ENCODE peak calls at places on chromosomes 2 and 18, in ten cellular contexts. J is pancreas, B is MCF 10A, W is activated T-helper 1 cell treated with Interleukin-2 at 50 U/mL for 16 hours, D is AG09319, Y is fibroblast of lung, S is iris pigment epithelial cell, C is spleen, Z is BJ, G is NCI-H2081. R is an unnamed sample.

GRCh38 chr2:100730290-100730868 is 89.6 kb upstream of the NPAS2 start:
- DNase-seq in J (peak), B (peak), W (no peak), D (peak), Y (peak), S (peak), C (no peak), Z (no peak), G (no peak), R (no peak)

GRCh38 chr18:75638597-75639467 is 211.3 kb upstream of the SMIM21 start:
- DNase-seq in J (no peak), B (peak), W (no peak), D (no peak), Y (peak), S (no peak), C (no peak), Z (peak), G (no peak), R (no peak)

GRCh38 chr2:236571161-236571560 is 1.5 kb downstream of the ACKR3 start:
- DNase-seq in J (no peak), B (no peak), W (no peak), D (no peak), Y (no peak), S (no peak), C (no peak), Z (no peak), G (no peak), R (no peak)

GRCh38 chr18:34493099-34493544 is 217.0 kb upstream of the DTNA start:
- DNase-seq in J (peak), B (peak), W (no peak), D (no peak), Y (peak), S (peak), C (peak), Z (no peak), G (peak), R (no peak)

GRCh38 chr2:26649322-26649721 is 8.2 kb upstream of the CIB4 start:
- DNase-seq in J (no peak), B (no peak), W (no peak), D (no peak), Y (no peak), S (no peak), C (peak), Z (no peak), G (no peak), R (no peak)

GRCh38 chr2:143949121-143949848 is 570.6 kb downstream of the ZEB2 start:
- DNase-seq in J (no peak), B (no peak), W (no peak), D (no peak), Y (peak), S (peak), C (no peak), Z (no peak), G (no peak), R (no peak)

GRCh38 chr2:37780097-37780676 is 108.7 kb upstream of the CDC42EP3 start:
- DNase-seq in J (no peak), B (no peak), W (no peak), D (no peak), Y (no peak), S (peak), C (no peak), Z (no peak), G (no peak), R (no peak)

GRCh38 chr2:189819297-189819704 is 35.1 kb downstream of the PMS1 start:
- DNase-seq in J (no peak), B (no peak), W (no peak), D (peak), Y (peak), S (peak), C (no peak), Z (peak), G (no peak), R (no peak)

GRCh38 chr2:240983361-240983995 is 14.9 kb upstream of the SNED1 start:
- DNase-seq in J (peak), B (peak), W (peak), D (no peak), Y (peak), S (peak), C (peak), Z (no peak), G (peak), R (peak)

GRCh38 chr2:11867926-11868325 is 121.5 kb downstream of the LPIN1 start:
- DNase-seq in J (no peak), B (peak), W (no peak), D (no peak), Y (no peak), S (no peak), C (peak), Z (no peak), G (no peak), R (peak)

GRCh38 chr2:2939078-2939795 is 438.4 kb downstream of the EIPR1 start:
- DNase-seq in J (no peak), B (no peak), W (no peak), D (no peak), Y (no peak), S (no peak), C (no peak), Z (no peak), G (no peak), R (no peak)

GRCh38 chr2:46657042-46657504 is 177.7 kb downstream of the TMEM247 start:
- DNase-seq in J (no peak), B (peak), W (no peak), D (no peak), Y (peak), S (peak), C (no peak), Z (no peak), G (no peak), R (peak)

GRCh38 chr2:240308111-240308651 is 127.3 kb upstream of the GPC1 start:
- DNase-seq in J (no peak), B (no peak), W (no peak), D (no peak), Y (no peak), S (no peak), C (no peak), Z (no peak), G (no peak), R (no peak)

GRCh38 chr2:172096661-172097547 is 5.8 kb downstream of the DLX2 start:
- DNase-seq in J (no peak), B (peak), W (no peak), D (peak), Y (no peak), S (peak), C (no peak), Z (no peak), G (peak), R (no peak)

GRCh38 chr2:11534746-11535484 is 1.1 kb downstream of the GREB1 start:
- DNase-seq in J (no peak), B (no peak), W (no peak), D (no peak), Y (no peak), S (no peak), C (no peak), Z (no peak), G (no peak), R (peak)

GRCh38 chr2:165238295-165238694 is 919 bp upstream of the SCN2A start:
- DNase-seq in J (no peak), B (peak), W (no peak), D (no peak), Y (peak), S (peak), C (no peak), Z (no peak), G (no peak), R (peak)

GRCh38 chr18:41666251-41666650 is 288.8 kb upstream of the PIK3C3 start:
- DNase-seq in J (no peak), B (no peak), W (no peak), D (no peak), Y (no peak), S (peak), C (no peak), Z (no peak), G (no peak), R (no peak)

GRCh38 chr18:75530548-75531211 is 103.2 kb upstream of the SMIM21 start:
- DNase-seq in J (no peak), B (peak), W (no peak), D (no peak), Y (peak), S (no peak), C (no peak), Z (no peak), G (no peak), R (no peak)

GRCh38 chr2:160394153-160394552 is 99.5 kb downstream of the RBMS1 start:
- DNase-seq in J (no peak), B (no peak), W (no peak), D (no peak), Y (no peak), S (no peak), C (no peak), Z (no peak), G (no peak), R (no peak)

GRCh38 chr2:182642328-182642727 is 73.7 kb upstream of the DNAJC10 start:
- DNase-seq in J (no peak), B (peak), W (no peak), D (no peak), Y (peak), S (peak), C (peak), Z (no peak), G (peak), R (no peak)

GRCh38 chr2:239324456-239324855 is 76.4 kb downstream of the HDAC4 start:
- DNase-seq in J (no peak), B (no peak), W (no peak), D (no peak), Y (no peak), S (no peak), C (no peak), Z (no peak), G (no peak), R (no peak)

GRCh38 chr2:225512469-225512868 is 113.0 kb downstream of the NYAP2 start:
- DNase-seq in J (no peak), B (no peak), W (no peak), D (no peak), Y (no peak), S (no peak), C (no peak), Z (no peak), G (no peak), R (no peak)

GRCh38 chr2:24820598-24821432 is 27.6 kb downstream of the CENPO start:
- DNase-seq in J (no peak), B (no peak), W (no peak), D (no peak), Y (no peak), S (no peak), C (peak), Z (no peak), G (no peak), R (no peak)

GRCh38 chr2:37871453-37872191 is 53.5 kb upstream of the RMDN2 start:
- DNase-seq in J (no peak), B (peak), W (no peak), D (no peak), Y (peak), S (peak), C (no peak), Z (peak), G (no peak), R (no peak)

GRCh38 chr2:56676966-56677365 is 493.2 kb downstream of the CCDC85A start:
- DNase-seq in J (no peak), B (no peak), W (no peak), D (no peak), Y (no peak), S (no peak), C (no peak), Z (no peak), G (no peak), R (no peak)

GRCh38 chr2:3585239-3586109 is 9.4 kb upstream of the COLEC11 start:
- DNase-seq in J (no peak), B (no peak), W (no peak), D (peak), Y (peak), S (peak), C (no peak), Z (no peak), G (no peak), R (no peak)

GRCh38 chr18:14937271-14937670 is 189.3 kb downstream of the ANKRD30B start:
- DNase-seq in J (no peak), B (no peak), W (no peak), D (no peak), Y (no peak), S (no peak), C (no peak), Z (no peak), G (no peak), R (no peak)

GRCh38 chr18:12290086-12290485 is 18.0 kb upstream of the TUBB6 start:
- DNase-seq in J (no peak), B (no peak), W (no peak), D (no peak), Y (no peak), S (no peak), C (peak), Z (no peak), G (no peak), R (no peak)

GRCh38 chr2:108139521-108139920 is 100.2 kb upstream of the SULT1C3 start:
- DNase-seq in J (no peak), B (peak), W (no peak), D (no peak), Y (peak), S (peak), C (no peak), Z (no peak), G (no peak), R (peak)

GRCh38 chr2:162245737-162246136 is 2.5 kb upstream of the FAP start:
- DNase-seq in J (no peak), B (peak), W (no peak), D (no peak), Y (peak), S (peak), C (no peak), Z (peak), G (no peak), R (no peak)

GRCh38 chr18:3593381-3593903 is 143.5 kb downstream of the TGIF1 start:
- DNase-seq in J (no peak), B (peak), W (no peak), D (no peak), Y (peak), S (peak), C (no peak), Z (peak), G (no peak), R (peak)

GRCh38 chr2:205763708-205764501 is 81.6 kb downstream of the NRP2 start:
- DNase-seq in J (peak), B (no peak), W (no peak), D (no peak), Y (peak), S (peak), C (no peak), Z (peak), G (no peak), R (peak)

GRCh38 chr2:18346364-18346763 is 214.1 kb downstream of the RDH14 start:
- DNase-seq in J (no peak), B (no peak), W (no peak), D (no peak), Y (peak), S (peak), C (no peak), Z (no peak), G (no peak), R (no peak)